ENCODE peak calls at places on chromosome 16, in nine cellular contexts. One of them, this sample, is unnamed.
A peak's percentile ranks its signal among the peaks of the same experiment; 100 is the strongest.

GRCh38 chr16:89320717-89321501 is 103.4 kb downstream of the ZNF778 start:
- DNase-seq in activated naive CD4-positive, alpha-beta T cell treated with anti-CD3 and anti-CD28 coated beads, Interleukin-2, amount 50 U/mL, for 16 hours: no peak
- DNase-seq in cardiac fibroblast: no peak
- DNase-seq in activated CD8-positive, alpha-beta T cell treated with anti-CD3 and anti-CD28 coated beads for 36 hours: no peak
- DNase-seq in occipital lobe: peak; percentile 68
- DNase-seq in head of caudate nucleus: peak; percentile 57
- DNase-seq in breast epithelium: no peak
- DNase-seq in heart left ventricle: peak; percentile 79
- DNase-seq in HEK293T: no peak
- DNase-seq in this sample: no peak

GRCh38 chr16:56312556-56312955 is 112.8 kb downstream of the AMFR start:
- DNase-seq in activated naive CD4-positive, alpha-beta T cell treated with anti-CD3 and anti-CD28 coated beads, Interleukin-2, amount 50 U/mL, for 16 hours: no peak
- DNase-seq in cardiac fibroblast: no peak
- DNase-seq in activated CD8-positive, alpha-beta T cell treated with anti-CD3 and anti-CD28 coated beads for 36 hours: no peak
- DNase-seq in occipital lobe: no peak
- DNase-seq in head of caudate nucleus: no peak
- DNase-seq in breast epithelium: no peak
- DNase-seq in heart left ventricle: no peak
- DNase-seq in HEK293T: no peak
- DNase-seq in this sample: no peak

GRCh38 chr16:81530296-81530721 is 85.7 kb downstream of the CMIP start:
- DNase-seq in activated naive CD4-positive, alpha-beta T cell treated with anti-CD3 and anti-CD28 coated beads, Interleukin-2, amount 50 U/mL, for 16 hours: no peak
- DNase-seq in cardiac fibroblast: no peak
- DNase-seq in activated CD8-positive, alpha-beta T cell treated with anti-CD3 and anti-CD28 coated beads for 36 hours: no peak
- DNase-seq in occipital lobe: no peak
- DNase-seq in head of caudate nucleus: peak; percentile 54
- DNase-seq in breast epithelium: peak; percentile 63
- DNase-seq in heart left ventricle: no peak
- DNase-seq in HEK293T: no peak
- DNase-seq in this sample: no peak

GRCh38 chr16:8868272-8869211 is at the start of gene CARHSP1:
- DNase-seq in activated naive CD4-positive, alpha-beta T cell treated with anti-CD3 and anti-CD28 coated beads, Interleukin-2, amount 50 U/mL, for 16 hours: peak; percentile 84
- DNase-seq in cardiac fibroblast: peak; percentile 86
- DNase-seq in activated CD8-positive, alpha-beta T cell treated with anti-CD3 and anti-CD28 coated beads for 36 hours: peak; percentile 87
- DNase-seq in occipital lobe: peak; percentile 79
- DNase-seq in head of caudate nucleus: peak; percentile 88
- DNase-seq in breast epithelium: peak; percentile 79
- DNase-seq in heart left ventricle: peak; percentile 89
- DNase-seq in HEK293T: peak; percentile 93
- DNase-seq in this sample: peak; percentile 99

GRCh38 chr16:20844054-20844453 is 37.7 kb downstream of the REXO5 start:
- DNase-seq in activated naive CD4-positive, alpha-beta T cell treated with anti-CD3 and anti-CD28 coated beads, Interleukin-2, amount 50 U/mL, for 16 hours: no peak
- DNase-seq in cardiac fibroblast: no peak
- DNase-seq in activated CD8-positive, alpha-beta T cell treated with anti-CD3 and anti-CD28 coated beads for 36 hours: peak; percentile 6
- DNase-seq in occipital lobe: no peak
- DNase-seq in head of caudate nucleus: no peak
- DNase-seq in breast epithelium: no peak
- DNase-seq in heart left ventricle: no peak
- DNase-seq in HEK293T: no peak
- DNase-seq in this sample: no peak

GRCh38 chr16:24635900-24636610 is 93.4 kb upstream of the TNRC6A start:
- DNase-seq in activated naive CD4-positive, alpha-beta T cell treated with anti-CD3 and anti-CD28 coated beads, Interleukin-2, amount 50 U/mL, for 16 hours: no peak
- DNase-seq in cardiac fibroblast: peak; percentile 95
- DNase-seq in activated CD8-positive, alpha-beta T cell treated with anti-CD3 and anti-CD28 coated beads for 36 hours: no peak
- DNase-seq in occipital lobe: no peak
- DNase-seq in head of caudate nucleus: peak; percentile 64
- DNase-seq in breast epithelium: peak; percentile 79
- DNase-seq in heart left ventricle: peak; percentile 74
- DNase-seq in HEK293T: no peak
- DNase-seq in this sample: peak; percentile 89

GRCh38 chr16:10989494-10989893 is 45.1 kb downstream of the CLEC16A start:
- DNase-seq in activated naive CD4-positive, alpha-beta T cell treated with anti-CD3 and anti-CD28 coated beads, Interleukin-2, amount 50 U/mL, for 16 hours: no peak
- DNase-seq in cardiac fibroblast: no peak
- DNase-seq in activated CD8-positive, alpha-beta T cell treated with anti-CD3 and anti-CD28 coated beads for 36 hours: no peak
- DNase-seq in occipital lobe: no peak
- DNase-seq in head of caudate nucleus: no peak
- DNase-seq in breast epithelium: no peak
- DNase-seq in heart left ventricle: no peak
- DNase-seq in HEK293T: no peak
- DNase-seq in this sample: no peak

GRCh38 chr16:78571434-78571833 is 472.0 kb downstream of the WWOX start:
- DNase-seq in activated naive CD4-positive, alpha-beta T cell treated with anti-CD3 and anti-CD28 coated beads, Interleukin-2, amount 50 U/mL, for 16 hours: no peak
- DNase-seq in cardiac fibroblast: no peak
- DNase-seq in activated CD8-positive, alpha-beta T cell treated with anti-CD3 and anti-CD28 coated beads for 36 hours: no peak
- DNase-seq in occipital lobe: no peak
- DNase-seq in head of caudate nucleus: no peak
- DNase-seq in breast epithelium: no peak
- DNase-seq in heart left ventricle: no peak
- DNase-seq in HEK293T: no peak
- DNase-seq in this sample: no peak

GRCh38 chr16:55655709-55656694 is at the start of gene SLC6A2:
- DNase-seq in activated naive CD4-positive, alpha-beta T cell treated with anti-CD3 and anti-CD28 coated beads, Interleukin-2, amount 50 U/mL, for 16 hours: no peak
- DNase-seq in cardiac fibroblast: peak; percentile 12
- DNase-seq in activated CD8-positive, alpha-beta T cell treated with anti-CD3 and anti-CD28 coated beads for 36 hours: no peak
- DNase-seq in occipital lobe: no peak
- DNase-seq in head of caudate nucleus: peak; percentile 36
- DNase-seq in breast epithelium: no peak
- DNase-seq in heart left ventricle: no peak
- DNase-seq in HEK293T: peak; percentile 34
- DNase-seq in this sample: peak; percentile 46

GRCh38 chr16:2043980-2044451 is 3.6 kb downstream of the NTHL1 start:
- DNase-seq in activated naive CD4-positive, alpha-beta T cell treated with anti-CD3 and anti-CD28 coated beads, Interleukin-2, amount 50 U/mL, for 16 hours: no peak
- DNase-seq in cardiac fibroblast: no peak
- DNase-seq in activated CD8-positive, alpha-beta T cell treated with anti-CD3 and anti-CD28 coated beads for 36 hours: no peak
- DNase-seq in occipital lobe: peak; percentile 60
- DNase-seq in head of caudate nucleus: peak; percentile 56
- DNase-seq in breast epithelium: no peak
- DNase-seq in heart left ventricle: peak; percentile 81
- DNase-seq in HEK293T: no peak
- DNase-seq in this sample: no peak

GRCh38 chr16:48617711-48618148 is 7.8 kb upstream of the N4BP1 start:
- DNase-seq in activated naive CD4-positive, alpha-beta T cell treated with anti-CD3 and anti-CD28 coated beads, Interleukin-2, amount 50 U/mL, for 16 hours: no peak
- DNase-seq in cardiac fibroblast: peak; percentile 72
- DNase-seq in activated CD8-positive, alpha-beta T cell treated with anti-CD3 and anti-CD28 coated beads for 36 hours: no peak
- DNase-seq in occipital lobe: no peak
- DNase-seq in head of caudate nucleus: no peak
- DNase-seq in breast epithelium: no peak
- DNase-seq in heart left ventricle: peak; percentile 76
- DNase-seq in HEK293T: no peak
- DNase-seq in this sample: peak; percentile 65

GRCh38 chr16:84082110-84082509 is 34.6 kb downstream of the MBTPS1 start:
- DNase-seq in activated naive CD4-positive, alpha-beta T cell treated with anti-CD3 and anti-CD28 coated beads, Interleukin-2, amount 50 U/mL, for 16 hours: no peak
- DNase-seq in cardiac fibroblast: no peak
- DNase-seq in activated CD8-positive, alpha-beta T cell treated with anti-CD3 and anti-CD28 coated beads for 36 hours: no peak
- DNase-seq in occipital lobe: no peak
- DNase-seq in head of caudate nucleus: no peak
- DNase-seq in breast epithelium: no peak
- DNase-seq in heart left ventricle: no peak
- DNase-seq in HEK293T: no peak
- DNase-seq in this sample: no peak

GRCh38 chr16:56936491-56936890 is 4.5 kb downstream of the HERPUD1 start:
- DNase-seq in activated naive CD4-positive, alpha-beta T cell treated with anti-CD3 and anti-CD28 coated beads, Interleukin-2, amount 50 U/mL, for 16 hours: no peak
- DNase-seq in cardiac fibroblast: no peak
- DNase-seq in activated CD8-positive, alpha-beta T cell treated with anti-CD3 and anti-CD28 coated beads for 36 hours: no peak
- DNase-seq in occipital lobe: no peak
- DNase-seq in head of caudate nucleus: no peak
- DNase-seq in breast epithelium: no peak
- DNase-seq in heart left ventricle: no peak
- DNase-seq in HEK293T: no peak
- DNase-seq in this sample: no peak